ENCODE peak calls at places on chromosomes 4 and X, in eight cellular contexts. Q is tibial artery, E is GM12878, R is psoas muscle, T is mammary epithelial cell, Y is brain microvascular endothelial cell, X is right lobe of liver, F is thoracic aorta. N is an unnamed sample. For H3K27me3 and H3K36me3, the result is how much of the 10 kb centered on the place peaks cover.

GRCh38 chrX:13369541-13370140 is 49.8 kb upstream of the ATXN3L start:
- DNase-seq in Q (no peak), X (no peak), T (no peak), R (no peak), Y (no peak), E (no peak), F (no peak), N (no peak)

GRCh38 chr4:3209551-3210325 is 39.2 kb upstream of the MSANTD1 start:
- DNase-seq in Y (no peak), Q (peak), R (no peak), X (no peak), T (no peak), E (no peak), F (no peak), N (no peak)

GRCh38 chr4:138222041-138222440 is 20.1 kb downstream of the SLC7A11 start:
- DNase-seq in F (no peak), E (no peak), Q (no peak), R (no peak), Y (peak), X (no peak), T (no peak), N (peak)

GRCh38 chr4:26753642-26754041 is 107.0 kb upstream of the STIM2 start:
- DNase-seq in F (peak), Q (no peak), R (peak), X (peak), E (no peak), Y (peak), T (no peak), N (peak)

GRCh38 chr4:142282870-142283431 is 563.1 kb downstream of the INPP4B start:
- DNase-seq in Q (no peak), T (no peak), R (no peak), F (no peak), Y (no peak), X (no peak), E (no peak), N (no peak)

GRCh38 chrX:65677954-65678469 is 10.6 kb downstream of the MSN start:
- DNase-seq in Q (peak), X (no peak), F (no peak), R (no peak), T (peak), E (no peak), Y (peak), N (peak)

GRCh38 chr4:113725963-113726362 is 35.6 kb downstream of the CAMK2D start:
- DNase-seq in E (no peak), T (no peak), X (no peak), F (no peak), Y (no peak), R (no peak), Q (no peak), N (no peak)

GRCh38 chr4:103098746-103099421 is 750 bp downstream of the BDH2 start:
- DNase-seq in Y (peak), T (no peak), F (no peak), X (no peak), E (no peak), Q (no peak), R (no peak), N (no peak)

GRCh38 chrX:50432760-50433377 is 37.8 kb downstream of the DGKK start:
- DNase-seq in Y (no peak), F (no peak), T (no peak), E (no peak), R (no peak), X (no peak), Q (no peak), N (no peak)

GRCh38 chrX:39811391-39811790 is 286.4 kb downstream of the BCOR start:
- DNase-seq in F (no peak), E (no peak), Y (no peak), Q (peak), R (peak), X (no peak), T (no peak), N (no peak)

GRCh38 chr4:18689308-18689915 is 667.9 kb upstream of the LCORL start:
- DNase-seq in Y (peak), E (no peak), R (no peak), X (no peak), Q (no peak), T (peak), F (no peak), N (peak)

GRCh38 chr4:86640469-86640868 is 46.4 kb downstream of the PTPN13 start:
- DNase-seq in R (no peak), Y (no peak), X (no peak), Q (no peak), T (peak), F (no peak), E (no peak), N (peak)

GRCh38 chr4:48079972-48080391 is 54.1 kb downstream of the TXK start:
- DNase-seq in R (no peak), Q (no peak), F (no peak), T (no peak), Y (peak), X (no peak), E (no peak), N (peak)

GRCh38 chrX:78357342-78358055 is 30.1 kb upstream of the CYSLTR1 start:
- DNase-seq in Y (no peak), E (no peak), T (peak), Q (no peak), R (no peak), X (no peak), F (no peak), N (peak)

GRCh38 chr4:13829457-13829856 is 201.9 kb upstream of the BOD1L1 start:
- DNase-seq in X (no peak), F (no peak), E (no peak), Q (no peak), T (peak), Y (no peak), R (no peak), N (peak)

GRCh38 chr4:184265566-184266351 is 48.1 kb upstream of the ENPP6 start:
- DNase-seq in T (peak), X (no peak), F (no peak), E (no peak), R (no peak), Y (peak), Q (no peak), N (no peak)

GRCh38 chrX:121254336-121254735 is 206.9 kb downstream of the GLUD2 start:
- DNase-seq in T (no peak), R (no peak), Y (no peak), F (no peak), E (no peak), X (no peak), Q (no peak), N (no peak)

GRCh38 chr4:102627831-102628523 is 126.8 kb downstream of the NFKB1 start:
- DNase-seq in X (no peak), E (no peak), F (no peak), Y (peak), T (peak), R (no peak), Q (no peak), N (peak)

GRCh38 chr4:151691639-151692442 is 69.0 kb downstream of the GATB start:
- DNase-seq in F (no peak), T (no peak), X (no peak), R (peak), Y (no peak), E (no peak), Q (no peak), N (no peak)

GRCh38 chr4:186752310-186752709 is 28.7 kb upstream of the FAT1 start:
- DNase-seq in X (no peak), Q (no peak), E (no peak), F (no peak), R (no peak), T (no peak), Y (no peak), N (no peak)

GRCh38 chrX:28787206-28787605 is 200.0 kb downstream of the IL1RAPL1 start:
- DNase-seq in T (peak), F (no peak), X (no peak), R (no peak), Y (peak), Q (no peak), E (no peak), N (peak)

GRCh38 chr4:169305173-169305572 is 34.4 kb upstream of the SH3RF1 start:
- DNase-seq in Q (no peak), R (no peak), X (no peak), F (no peak), Y (no peak), T (no peak), E (no peak), N (no peak)

GRCh38 chr4:125736057-125736456 is 421.3 kb downstream of the FAT4 start:
- DNase-seq in E (no peak), Y (peak), T (no peak), F (no peak), X (no peak), R (no peak), Q (no peak), N (peak)

GRCh38 chr4:112532267-112532666 is 16.3 kb upstream of the NEUROG2 start:
- DNase-seq in F (no peak), X (no peak), Y (no peak), E (no peak), Q (no peak), T (peak), R (no peak), N (peak)

GRCh38 chr4:67134616-67135015 is 410.7 kb downstream of the CENPC start:
- DNase-seq in Q (no peak), Y (peak), R (no peak), T (no peak), E (no peak), F (no peak), X (no peak), N (no peak)

GRCh38 chr4:146522862-146523205 is 1.1 kb upstream of the SLC10A7 start:
- DNase-seq in T (peak), X (no peak), E (no peak), F (no peak), Q (no peak), Y (no peak), R (no peak), N (peak)

GRCh38 chrX:10939384-10939783 is 171.7 kb upstream of the HCCS start:
- DNase-seq in E (no peak), T (peak), Y (no peak), R (no peak), Q (no peak), F (no peak), X (no peak), N (peak)

GRCh38 chr4:112860731-112861377 is 188.6 kb upstream of the ANK2 start:
- DNase-seq in F (no peak), E (peak), X (no peak), Q (no peak), R (no peak), T (no peak), Y (no peak), N (no peak)

GRCh38 chrX:25343060-25343459 is 327.3 kb upstream of the ARX start:
- DNase-seq in X (no peak), F (no peak), E (no peak), Q (no peak), T (no peak), Y (no peak), R (no peak), N (no peak)

GRCh38 chr4:103996059-103996458 is 276.3 kb upstream of the TACR3 start:
- DNase-seq in Q (no peak), Y (no peak), T (peak), X (no peak), R (no peak), E (no peak), F (no peak), N (peak)

GRCh38 chr4:112894951-112895350 is 154.5 kb upstream of the ANK2 start:
- DNase-seq in Y (no peak), F (no peak), T (no peak), Q (no peak), E (no peak), R (no peak), X (no peak), N (no peak)

GRCh38 chrX:68941385-68941952 is 112.6 kb downstream of the EFNB1 start:
- DNase-seq in R (no peak), X (no peak), F (no peak), Q (no peak), Y (no peak), T (no peak), E (no peak), N (no peak)

GRCh38 chr4:104404384-104404783 is 90.3 kb downstream of the CXXC4 start:
- DNase-seq in Q (no peak), T (no peak), Y (no peak), X (no peak), R (no peak), E (no peak), F (no peak), N (no peak)

GRCh38 chrX:50081282-50081955 is 119.4 kb downstream of the AKAP4 start:
- DNase-seq in R (peak), Q (no peak), E (no peak), Y (peak), T (no peak), X (peak), F (no peak), N (peak)

GRCh38 chr4:100742045-100742444 is 224.2 kb upstream of the EMCN start:
- DNase-seq in E (no peak), R (no peak), Y (peak), F (no peak), Q (no peak), X (no peak), T (peak), N (peak)

DNA sequence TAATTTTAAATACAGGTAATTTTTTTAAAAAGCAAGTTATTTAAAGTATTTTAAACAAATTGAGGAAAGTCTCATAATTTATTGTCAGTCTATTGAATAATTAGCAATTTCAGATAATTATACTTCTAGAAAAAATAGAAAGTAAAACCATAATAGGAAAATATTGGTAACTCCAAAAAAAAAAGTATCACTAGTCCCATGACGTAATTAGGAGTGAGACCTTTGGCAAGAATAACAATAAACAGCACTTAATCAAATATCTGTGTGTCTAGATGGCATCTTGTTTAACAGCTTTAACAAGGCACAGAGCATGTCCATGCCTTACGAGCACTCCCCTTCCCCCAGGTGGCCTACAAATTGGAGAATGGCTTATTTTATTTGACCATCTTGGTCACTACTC is 1683.6 kb upstream of the AGA start:
- DNase-seq in F (no peak), X (no peak), Q (no peak), T (no peak), R (no peak), E (no peak), Y (no peak), N (no peak)
- TF ChIP-seq CTCF in F (no peak), X (no peak), Q (no peak), T (no peak), R (no peak), E (no peak), Y (no peak), N (no peak)

GRCh38 chr4:24655971-24656370 is 71.6 kb upstream of the DHX15 start:
- DNase-seq in F (no peak), Q (no peak), E (no peak), Y (no peak), T (no peak), R (no peak), X (no peak), N (no peak)
- H3K27me3 ChIP-seq in F (under half), Q (under half), E (under half), Y (under half), T (under half), R (under half), X (under half), N (under half)

DNA sequence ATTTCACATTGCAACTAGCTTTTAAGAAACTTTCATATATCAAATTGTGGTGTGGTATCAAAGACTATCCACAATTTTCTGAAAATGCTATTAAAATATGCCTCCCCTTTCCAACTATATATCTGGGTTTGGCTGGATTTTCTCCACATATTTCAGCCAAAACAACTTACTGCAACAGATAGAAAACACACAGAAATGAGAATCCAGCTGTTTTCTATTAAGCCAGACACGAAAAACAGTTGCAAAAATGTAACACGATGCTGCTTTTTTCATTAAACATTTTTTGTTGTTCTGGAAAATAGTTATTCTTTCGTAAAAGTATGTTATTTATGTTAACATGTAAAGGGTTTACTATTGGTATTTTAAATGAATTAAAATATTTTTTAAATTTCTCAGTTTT is 33.1 kb downstream of the DCTD start:
- DNase-seq in Y (no peak), Q (no peak), F (no peak), X (no peak), T (no peak), R (no peak), E (no peak), N (no peak)
- H3K36me3 ChIP-seq in Y (under half), Q (half or more), F (under half), X (under half), T (under half), R (under half), E (under half), N (under half)

GRCh38 chr4:110480031-110480549 is 4.1 kb downstream of the ENPEP start:
- DNase-seq in X (no peak), T (peak), Q (no peak), Y (peak), R (no peak), F (no peak), E (no peak), N (peak)
- TF ChIP-seq CTCF in X (peak), T (peak), Q (no peak), Y (peak), R (peak), F (no peak), E (no peak), N (peak)

GRCh38 chrX:53319614-53320542 is 38.5 kb upstream of the IQSEC2 start:
- DNase-seq in F (no peak), Y (no peak), E (no peak), Q (no peak), R (no peak), X (no peak), T (no peak), N (no peak)

GRCh38 chrX:53323196-53323595 is 41.8 kb upstream of the IQSEC2 start:
- DNase-seq in R (no peak), Y (no peak), E (no peak), F (no peak), X (no peak), Q (no peak), T (no peak), N (no peak)

GRCh38 chrX:53320543-53321215 is 39.3 kb upstream of the IQSEC2 start:
- DNase-seq in E (no peak), F (no peak), Y (no peak), X (no peak), Q (no peak), R (peak), T (no peak), N (no peak)

GRCh38 chrX:53321943-53322497 is 40.6 kb upstream of the IQSEC2 start:
- DNase-seq in T (no peak), E (no peak), F (no peak), R (no peak), X (no peak), Y (no peak), Q (no peak), N (no peak)

GRCh38 chrX:53321216-53321942 is 40.0 kb upstream of the IQSEC2 start:
- DNase-seq in X (no peak), Q (no peak), R (no peak), E (no peak), Y (no peak), T (no peak), F (no peak), N (no peak)
- H3K27me3 ChIP-seq in X (under half), Q (under half), R (under half), E (under half), Y (half or more), T (under half), F (under half), N (under half)

GRCh38 chr4:528296-528695 is 29.3 kb downstream of the PIGG start:
- DNase-seq in Y (no peak), T (no peak), R (no peak), E (no peak), F (no peak), Q (no peak), X (no peak), N (no peak)

GRCh38 chr4:525660-526059 is 26.6 kb downstream of the PIGG start:
- DNase-seq in Q (no peak), Y (no peak), T (no peak), F (no peak), R (no peak), X (no peak), E (no peak), N (no peak)

GRCh38 chr4:528835-529234 is 29.8 kb downstream of the PIGG start:
- DNase-seq in E (no peak), R (no peak), Y (no peak), X (no peak), T (no peak), Q (no peak), F (no peak), N (no peak)

GRCh38 chr4:526189-526909 is 27.3 kb downstream of the PIGG start:
- DNase-seq in Y (no peak), R (no peak), Q (no peak), F (no peak), X (no peak), E (no peak), T (no peak), N (no peak)

GRCh38 chr4:526971-527460 is 28.0 kb downstream of the PIGG start:
- DNase-seq in R (no peak), Q (no peak), F (no peak), X (no peak), Y (no peak), T (no peak), E (no peak), N (no peak)
- H3K36me3 ChIP-seq in R (half or more), Q (half or more), F (under half), X (under half), Y (under half), T (under half), E (under half), N (under half)

DNA sequence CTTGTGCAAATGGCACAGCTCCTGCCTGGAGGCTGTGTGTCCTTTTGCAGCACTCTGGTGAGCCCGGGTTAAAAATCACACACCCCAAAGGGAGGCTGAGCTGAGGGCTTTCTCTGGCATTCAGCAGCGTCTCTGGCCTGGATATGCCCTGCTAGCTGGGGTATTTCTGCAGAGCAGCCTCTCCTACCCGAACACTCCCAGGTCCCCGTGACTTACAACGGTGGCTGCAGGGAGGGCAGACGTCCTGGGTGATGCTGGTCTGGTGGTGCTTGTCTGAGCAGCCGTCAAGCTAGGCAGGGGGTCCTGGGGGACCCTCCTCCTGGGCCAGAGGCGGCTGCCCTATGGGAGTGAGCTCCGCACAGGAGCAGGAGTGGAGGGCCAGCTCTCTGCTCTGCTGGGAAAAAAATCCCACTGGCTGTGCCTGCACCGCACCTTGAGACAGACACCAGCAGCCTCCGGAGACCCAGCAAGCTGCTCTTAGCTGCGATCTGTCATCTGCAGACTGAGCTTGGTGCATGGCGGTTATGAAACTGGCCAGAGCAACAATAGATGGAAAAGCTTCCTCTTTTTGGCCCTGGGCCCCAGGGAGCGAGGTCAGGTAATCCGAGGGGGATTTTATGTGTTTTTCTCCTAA is 41.3 kb upstream of the ASMTL start:
- DNase-seq in X (peak), Q (no peak), T (no peak), F (no peak), R (no peak), Y (no peak), E (no peak), N (no peak)
- TF ChIP-seq CTCF in X (no peak), Q (no peak), T (no peak), F (no peak), R (no peak), Y (no peak), E (no peak), N (no peak)

GRCh38 chr4:6534618-6535328 is 40.2 kb upstream of the MAN2B2 start:
- DNase-seq in E (no peak), T (no peak), Q (no peak), R (no peak), Y (no peak), F (no peak), X (no peak), N (no peak)

GRCh38 chr4:6535706-6536105 is 39.3 kb upstream of the MAN2B2 start:
- DNase-seq in E (no peak), T (no peak), X (no peak), R (no peak), Y (no peak), F (no peak), Q (no peak), N (no peak)

GRCh38 chr4:6535329-6535692 is 39.7 kb upstream of the MAN2B2 start:
- DNase-seq in T (no peak), X (no peak), Y (no peak), E (no peak), R (no peak), F (no peak), Q (no peak), N (no peak)

GRCh38 chr4:6532658-6533057 is 42.3 kb upstream of the MAN2B2 start:
- DNase-seq in R (no peak), Q (no peak), E (no peak), F (no peak), Y (no peak), X (no peak), T (no peak), N (no peak)

GRCh38 chr4:6534050-6534449 is 40.9 kb upstream of the MAN2B2 start:
- DNase-seq in R (no peak), E (no peak), T (no peak), Y (no peak), F (no peak), X (no peak), Q (no peak), N (no peak)
- H3K27me3 ChIP-seq in R (under half), E (under half), T (under half), Y (under half), F (under half), X (under half), Q (under half), N (under half)

GRCh38 chr4:7023901-7024300 is 19.3 kb upstream of the TADA2B start:
- DNase-seq in Q (no peak), R (peak), Y (no peak), E (no peak), T (no peak), F (no peak), X (peak), N (no peak)
- H3K36me3 ChIP-seq in Q (half or more), R (half or more), Y (under half), E (under half), T (under half), F (under half), X (under half), N (under half)